ENCODE peak calls at places on chromosome 13, in six cellular contexts. P is HepG2, F is SK-N-SH, G is GM12892, C is K562, W is GM12878. O is an unnamed sample.

GRCh38 chr13:40060318-40061007 is 405.0 kb downstream of the COG6 start:
- DNase-seq in P (no peak), F (no peak), G (peak), C (no peak), W (peak), O (no peak)

GRCh38 chr13:32175943-32176342 is 139.2 kb downstream of the ZAR1L start:
- DNase-seq in P (peak), F (no peak), G (no peak), C (no peak), W (no peak), O (no peak)

GRCh38 chr13:51844862-51845573 is at the start of gene TMEM272:
- DNase-seq in P (peak), F (peak), G (peak), C (peak), W (no peak), O (peak)

GRCh38 chr13:46143239-46143701 is 38.4 kb upstream of the CPB2 start:
- DNase-seq in P (peak), F (no peak), G (no peak), C (no peak), W (no peak), O (no peak)

GRCh38 chr13:24931450-24932217 is 164.3 kb upstream of the PABPC3 start:
- DNase-seq in P (no peak), F (no peak), G (no peak), C (no peak), W (no peak), O (no peak)

GRCh38 chr13:94345374-94346195 is 133.9 kb downstream of the DCT start:
- DNase-seq in P (peak), F (peak), G (no peak), C (no peak), W (no peak), O (no peak)

GRCh38 chr13:77698211-77699058 is 948 bp downstream of the SLAIN1 start:
- DNase-seq in P (no peak), F (peak), G (peak), C (peak), W (no peak), O (peak)

GRCh38 chr13:77584111-77584510 is 48.6 kb downstream of the SCEL start:
- DNase-seq in P (no peak), F (no peak), G (no peak), C (no peak), W (no peak), O (no peak)

GRCh38 chr13:35596299-35596698 is 119.8 kb upstream of the MAB21L1 start:
- DNase-seq in P (no peak), F (no peak), G (no peak), C (no peak), W (no peak), O (no peak)

GRCh38 chr13:71254384-71254783 is 612.6 kb downstream of the DACH1 start:
- DNase-seq in P (no peak), F (no peak), G (no peak), C (no peak), W (no peak), O (no peak)

GRCh38 chr13:112931028-112931934 is 37.7 kb upstream of the MCF2L start:
- DNase-seq in P (peak), F (peak), G (no peak), C (peak), W (no peak), O (no peak)

GRCh38 chr13:41588899-41589298 is 131.5 kb downstream of the RGCC start:
- DNase-seq in P (peak), F (no peak), G (no peak), C (peak), W (no peak), O (no peak)

GRCh38 chr13:35157143-35157755 is 215.2 kb downstream of the NBEA start:
- DNase-seq in P (peak), F (peak), G (no peak), C (peak), W (peak), O (no peak)

GRCh38 chr13:77860621-77861020 is 58.0 kb downstream of the EDNRB start:
- DNase-seq in P (no peak), F (no peak), G (no peak), C (no peak), W (no peak), O (no peak)

GRCh38 chr13:113846639-113847318 is 17.1 kb downstream of the GAS6 start:
- DNase-seq in P (no peak), F (no peak), G (no peak), C (no peak), W (no peak), O (no peak)

GRCh38 chr13:106376411-106377112 is 158.9 kb downstream of the EFNB2 start:
- DNase-seq in P (no peak), F (no peak), G (no peak), C (no peak), W (no peak), O (no peak)

GRCh38 chr13:46908511-46908910 is 11.7 kb upstream of the HTR2A start:
- DNase-seq in P (no peak), F (no peak), G (no peak), C (no peak), W (no peak), O (no peak)

GRCh38 chr13:91058066-91058465 is 289.4 kb upstream of the MIR17HG start:
- DNase-seq in P (no peak), F (no peak), G (no peak), C (no peak), W (no peak), O (no peak)

GRCh38 chr13:43785166-43785680 is 1.5 kb downstream of the ENOX1 start:
- DNase-seq in P (no peak), F (no peak), G (no peak), C (no peak), W (no peak), O (no peak)

GRCh38 chr13:113747291-113747833 is 11.7 kb upstream of the TMEM255B start:
- DNase-seq in P (no peak), F (no peak), G (no peak), C (no peak), W (no peak), O (no peak)

GRCh38 chr13:20431080-20431479 is 94.6 kb downstream of the CRYL1 start:
- DNase-seq in P (no peak), F (no peak), G (no peak), C (no peak), W (no peak), O (no peak)

GRCh38 chr13:65592757-65593156 is 1637.4 kb downstream of the PCDH9 start:
- DNase-seq in P (no peak), F (no peak), G (no peak), C (no peak), W (no peak), O (no peak)

GRCh38 chr13:35787937-35788336 is 311.4 kb upstream of the MAB21L1 start:
- DNase-seq in P (no peak), F (peak), G (no peak), C (no peak), W (no peak), O (no peak)

GRCh38 chr13:113041821-113042335 is 63.7 kb upstream of the F7 start:
- DNase-seq in P (no peak), F (no peak), G (no peak), C (no peak), W (no peak), O (no peak)

GRCh38 chr13:44120814-44121505 is 241.3 kb downstream of the LACC1 start:
- DNase-seq in P (no peak), F (no peak), G (no peak), C (no peak), W (no peak), O (no peak)

GRCh38 chr13:58004761-58005160 is 373.2 kb downstream of the PCDH17 start:
- DNase-seq in P (no peak), F (no peak), G (no peak), C (no peak), W (no peak), O (no peak)

GRCh38 chr13:91778123-91778522 is 379.7 kb downstream of the GPC5 start:
- DNase-seq in P (no peak), F (no peak), G (no peak), C (no peak), W (no peak), O (no peak)

GRCh38 chr13:43441464-43441863 is 345.3 kb downstream of the ENOX1 start:
- DNase-seq in P (no peak), F (no peak), G (no peak), C (no peak), W (no peak), O (no peak)

GRCh38 chr13:22517544-22517943 is 663.2 kb upstream of the SGCG start:
- DNase-seq in P (no peak), F (no peak), G (no peak), C (no peak), W (no peak), O (no peak)

GRCh38 chr13:94825507-94825906 is 113.2 kb upstream of the SOX21 start:
- DNase-seq in P (no peak), F (peak), G (no peak), C (no peak), W (no peak), O (no peak)

GRCh38 chr13:34672631-34673030 is 269.4 kb upstream of the NBEA start:
- DNase-seq in P (no peak), F (no peak), G (no peak), C (no peak), W (no peak), O (no peak)

GRCh38 chr13:99015606-99016520 is 38.0 kb upstream of the DOCK9 start:
- DNase-seq in P (no peak), F (no peak), G (no peak), C (no peak), W (no peak), O (no peak)

GRCh38 chr13:36086117-36086516 is 45.1 kb downstream of the DCLK1 start:
- DNase-seq in P (no peak), F (peak), G (no peak), C (no peak), W (no peak), O (no peak)

DNA sequence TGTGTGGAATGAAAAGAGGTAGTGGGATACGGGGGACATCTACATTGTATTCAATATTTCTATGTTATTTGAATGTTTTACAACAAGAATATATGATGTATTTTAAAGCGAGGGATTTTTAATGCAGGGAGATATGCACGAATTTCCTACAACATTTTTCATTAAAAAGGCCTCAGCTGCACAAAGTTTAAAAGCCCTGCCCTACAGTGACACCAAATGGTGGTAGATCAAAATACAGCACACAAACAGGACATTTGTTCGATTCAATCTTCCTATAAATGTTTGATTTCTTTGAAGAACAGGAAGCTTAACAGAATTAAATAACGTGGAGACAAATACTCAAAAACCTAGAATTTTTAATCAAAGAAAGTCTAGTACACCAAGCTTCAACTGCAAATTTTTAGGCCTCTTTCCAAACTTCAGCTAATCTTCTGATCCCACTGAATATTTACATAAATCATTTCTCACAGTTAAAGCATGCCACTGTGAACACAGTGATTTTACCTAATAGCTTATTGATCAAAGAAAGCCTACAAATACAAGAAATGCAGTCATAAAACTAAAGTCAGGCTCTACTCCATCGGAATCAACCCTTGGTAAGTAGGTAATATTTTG is 257.2 kb downstream of the DIAPH3 start:
- DNase-seq in P (peak), F (peak), G (no peak), C (peak), W (no peak), O (no peak)
- TF ChIP-seq TAF1 in P (no peak), F (no peak), G (no peak), C (no peak), W (no peak), O (no peak)

GRCh38 chr13:96428904-96429303 is 339.0 kb downstream of the HS6ST3 start:
- DNase-seq in P (no peak), F (no peak), G (no peak), C (no peak), W (no peak), O (no peak)
- TF ChIP-seq TAF1 in P (no peak), F (no peak), G (no peak), C (no peak), W (no peak), O (no peak)

GRCh38 chr13:74479124-74479523 is 344.9 kb upstream of the KLF12 start:
- DNase-seq in P (no peak), F (no peak), G (no peak), C (no peak), W (no peak), O (no peak)
- TF ChIP-seq TAF1 in P (no peak), F (no peak), G (no peak), C (no peak), W (no peak), O (no peak)

DNA sequence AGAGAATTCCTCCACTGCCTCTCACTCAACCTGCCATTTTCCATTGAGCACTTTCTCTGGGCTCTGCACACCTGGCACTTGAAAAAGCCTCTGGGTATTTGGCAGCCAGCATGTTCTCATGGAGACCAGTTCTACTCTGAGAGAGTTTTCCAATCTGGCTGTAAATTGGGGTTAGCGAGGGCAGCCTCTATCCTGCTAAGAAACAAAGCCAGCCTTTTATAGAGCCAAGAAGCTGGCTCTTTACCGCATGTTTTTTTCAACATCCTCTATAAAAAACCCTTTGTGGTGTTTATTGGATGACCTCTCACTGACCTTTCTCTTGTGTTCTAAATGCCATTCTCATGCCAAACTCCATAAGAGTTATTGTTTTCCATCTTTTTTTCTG is 52.6 kb upstream of the RCBTB2 start:
- DNase-seq in P (peak), F (no peak), G (no peak), C (no peak), W (no peak), O (no peak)
- TF ChIP-seq TAF1 in P (no peak), F (no peak), G (no peak), C (no peak), W (no peak), O (no peak)

DNA sequence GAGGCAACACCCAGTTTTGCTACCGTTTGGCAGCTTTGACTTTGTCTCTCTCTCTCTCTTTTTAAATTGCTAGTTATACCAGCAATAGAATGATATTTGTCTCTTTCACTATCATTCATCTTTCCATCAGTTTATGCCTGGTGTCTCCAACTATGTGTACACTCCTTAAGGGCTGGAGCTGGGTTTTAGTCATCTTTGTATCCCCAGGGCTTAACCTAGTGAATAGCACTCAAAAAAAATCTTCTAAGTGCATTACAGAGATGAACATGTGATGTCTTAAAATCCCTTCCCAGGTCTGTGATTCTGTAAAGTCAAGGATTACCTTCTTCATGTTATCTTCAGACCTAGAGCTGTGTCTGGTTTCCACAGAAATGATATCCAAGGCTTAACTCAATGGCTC is 7.8 kb upstream of the UBL3 start:
- DNase-seq in P (no peak), F (no peak), G (no peak), C (no peak), W (no peak), O (no peak)
- TF ChIP-seq TAF1 in P (no peak), F (no peak), G (no peak), C (no peak), W (no peak), O (no peak)

GRCh38 chr13:110498327-110498726 is 63.2 kb downstream of the RAB20 start:
- DNase-seq in P (no peak), F (no peak), G (no peak), C (no peak), W (no peak), O (no peak)
- TF ChIP-seq TAF1 in P (no peak), F (no peak), G (no peak), C (no peak), W (no peak), O (no peak)

GRCh38 chr13:27176772-27177171 is 5.2 kb upstream of the USP12 start:
- DNase-seq in P (no peak), F (no peak), G (no peak), C (no peak), W (no peak), O (no peak)
- TF ChIP-seq TAF1 in P (no peak), F (no peak), G (no peak), C (no peak), W (no peak), O (no peak)

DNA sequence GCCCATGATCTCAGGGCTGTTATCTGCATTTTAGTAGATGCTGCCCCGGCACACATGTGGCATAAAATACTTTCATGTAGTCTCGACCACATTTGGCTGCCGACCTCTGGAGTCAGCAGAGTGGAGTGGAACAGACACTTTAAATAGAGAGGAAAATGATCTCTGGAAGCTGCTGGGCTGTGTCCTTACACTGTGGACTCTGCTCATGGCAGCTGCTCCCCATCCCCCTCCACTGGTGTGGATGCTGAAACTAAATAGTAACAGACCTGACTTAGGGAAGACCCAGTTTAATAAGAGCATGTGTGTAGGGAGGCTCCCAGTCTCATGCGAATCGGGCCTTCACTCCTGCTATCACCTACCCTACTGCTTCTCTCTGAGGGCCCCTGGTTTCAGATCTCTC is 257.0 kb downstream of the TEX29 start:
- DNase-seq in P (no peak), F (no peak), G (no peak), C (no peak), W (no peak), O (no peak)
- TF ChIP-seq TAF1 in P (no peak), F (no peak), G (no peak), C (no peak), W (no peak), O (no peak)

DNA sequence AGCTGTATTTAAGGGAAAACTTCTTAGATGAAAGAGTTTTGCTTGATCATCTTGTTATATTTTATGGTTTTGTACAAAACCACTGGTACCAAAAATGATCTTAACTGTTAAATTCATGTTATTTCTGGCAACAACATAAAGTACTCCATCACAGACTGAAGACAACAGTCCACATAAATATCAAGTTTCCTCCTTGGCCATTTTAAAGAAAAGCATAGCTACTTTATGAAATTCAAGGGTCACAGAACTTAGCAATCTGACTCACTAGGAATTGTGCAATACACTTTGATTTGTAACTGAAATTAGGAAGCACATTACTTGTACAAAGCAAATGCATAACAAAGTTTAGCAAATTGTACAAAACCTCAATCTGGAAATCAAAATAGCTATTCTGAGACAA is 66.2 kb downstream of the TBC1D4 start:
- DNase-seq in P (no peak), F (no peak), G (no peak), C (no peak), W (no peak), O (no peak)
- TF ChIP-seq TAF1 in P (no peak), F (no peak), G (no peak), C (no peak), W (no peak), O (no peak)